ENCODE peak calls at places on chromosomes 16 and 17, in four cellular contexts. W, A, U and C are unnamed samples.

GRCh38 chr16:54783226-54783625 is 147.4 kb upstream of the IRX5 start:
- DNase-seq in W (no peak), U (no peak), A (no peak), C (no peak)

GRCh38 chr16:57374067-57374534 is 1.8 kb downstream of the CX3CL1 start:
- DNase-seq in W (no peak), U (no peak), A (no peak), C (no peak)

GRCh38 chr17:78959803-78960202 is 19.9 kb downstream of the LGALS3BP start:
- DNase-seq in U (no peak), W (no peak), A (no peak), C (no peak)

GRCh38 chr17:17363638-17364337 is 60.6 kb downstream of the NT5M start:
- DNase-seq in W (no peak), U (no peak), A (no peak), C (peak)

GRCh38 chr16:55081622-55082593 is 151.2 kb downstream of the IRX5 start:
- DNase-seq in A (no peak), W (no peak), U (no peak), C (no peak)

GRCh38 chr17:8681175-8681949 is 50.8 kb upstream of the MYH10 start:
- DNase-seq in W (no peak), U (no peak), A (no peak), C (peak)

GRCh38 chr17:1058423-1059130 is 61.6 kb downstream of the TIMM22 start:
- DNase-seq in A (peak), W (peak), U (no peak), C (peak)

GRCh38 chr17:47987240-47987835 is 16.4 kb downstream of the CDK5RAP3 start:
- DNase-seq in U (no peak), A (peak), W (no peak), C (peak)

GRCh38 chr17:15510361-15510760 is 42.9 kb upstream of the CDRT4 start:
- DNase-seq in U (no peak), W (no peak), A (no peak), C (no peak)

GRCh38 chr16:87058728-87059250 is 258.4 kb downstream of the C16orf95 start:
- DNase-seq in A (no peak), U (no peak), W (no peak), C (no peak)

GRCh38 chr17:50412188-50412732 is 13.8 kb upstream of the ACSF2 start:
- DNase-seq in A (no peak), U (no peak), W (no peak), C (no peak)

GRCh38 chr16:2664522-2665096 is 17.7 kb upstream of the KCTD5 start:
- DNase-seq in A (no peak), W (no peak), U (no peak), C (no peak)

GRCh38 chr17:58533616-58534188 is 19.3 kb upstream of the MTMR4 start:
- DNase-seq in A (no peak), U (no peak), W (no peak), C (no peak)

GRCh38 chr16:19589771-19590302 is 34.3 kb downstream of the VPS35L start:
- DNase-seq in A (no peak), W (no peak), U (no peak), C (no peak)

GRCh38 chr17:49730078-49730786 is 22.5 kb upstream of the SLC35B1 start:
- DNase-seq in A (no peak), W (no peak), U (no peak), C (no peak)

GRCh38 chr17:49571764-49572163 is 3.9 kb upstream of the NXPH3 start:
- DNase-seq in A (no peak), U (no peak), W (no peak), C (no peak)

GRCh38 chr16:56262148-56262878 is 71.0 kb downstream of the GNAO1 start:
- DNase-seq in W (peak), A (no peak), U (no peak), C (no peak)

GRCh38 chr16:4688674-4689045 is 4.7 kb upstream of the NUDT16L1 start:
- DNase-seq in U (no peak), A (no peak), W (no peak), C (no peak)
- TF ChIP-seq NRF1 in U (no peak), A (no peak), W (no peak), C (no peak)

DNA sequence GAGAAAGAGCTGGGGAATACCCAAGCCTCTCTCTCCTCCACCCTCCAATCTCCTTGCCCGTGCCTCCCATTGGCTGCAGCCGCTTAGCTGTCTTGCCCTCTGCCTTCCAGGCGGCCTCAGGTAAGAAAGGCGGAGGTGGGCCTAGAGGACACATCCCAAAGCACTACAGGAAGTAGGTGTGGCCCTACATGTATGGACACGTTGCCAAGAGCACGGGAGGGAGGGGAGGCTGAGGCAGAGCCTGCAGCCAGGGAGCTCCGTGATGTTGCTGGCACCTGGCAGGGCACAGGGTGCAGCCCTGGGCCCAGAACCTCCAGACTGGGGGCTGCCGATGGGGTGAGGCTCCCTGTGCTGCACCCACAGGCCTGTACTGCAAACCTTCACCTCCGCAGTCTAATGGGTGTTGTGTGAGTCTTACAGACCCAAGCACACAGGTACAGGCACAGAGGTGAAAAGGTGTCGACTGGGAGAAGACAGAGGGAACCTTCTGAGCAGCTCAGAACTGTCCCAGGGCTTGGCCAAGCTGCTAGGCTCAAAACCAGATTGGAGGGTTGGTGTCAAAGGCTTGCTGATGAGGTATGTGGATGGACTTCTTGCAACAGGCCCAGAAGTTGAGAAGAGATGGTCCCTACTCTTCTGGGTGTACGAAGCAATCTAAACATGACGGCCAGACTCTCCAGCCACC is 23.5 kb upstream of the FOXK2 start:
- DNase-seq in U (no peak), W (no peak), A (peak), C (peak)
- TF ChIP-seq SIN3A in U (no peak), W (no peak), A (no peak), C (no peak)

DNA sequence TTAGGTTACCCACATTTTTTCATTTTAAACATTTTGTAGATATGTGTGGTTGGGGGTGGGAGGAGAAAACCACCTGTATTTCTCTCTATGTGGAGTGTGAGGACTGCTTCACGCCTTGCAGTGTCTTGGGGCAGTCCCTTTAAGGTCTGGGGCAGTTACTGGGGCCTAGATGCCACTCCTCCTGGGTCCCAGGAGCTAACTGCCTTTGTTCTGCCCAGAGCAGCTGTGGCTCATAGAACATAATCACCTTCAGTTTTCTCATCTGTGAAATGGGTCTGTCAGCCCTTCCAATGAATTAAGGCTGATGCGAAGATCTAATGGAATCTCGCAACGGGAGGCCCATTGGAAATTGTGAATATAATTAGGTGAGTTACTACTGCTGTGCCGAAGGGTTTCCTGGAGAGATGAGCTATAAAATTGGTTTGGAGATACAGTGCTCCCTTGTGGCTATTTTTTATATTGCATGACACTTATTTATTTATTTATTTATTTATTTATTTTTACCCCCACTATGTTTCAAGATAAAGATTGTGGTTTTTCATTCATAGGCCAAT is 22.9 kb downstream of the DHRS7C start:
- DNase-seq in W (peak), A (no peak), U (no peak), C (peak)
- TF ChIP-seq NRF1 in W (no peak), A (no peak), U (no peak), C (no peak)

GRCh38 chr17:62857526-62857925 is 49.4 kb upstream of the MARCHF10 start:
- DNase-seq in U (no peak), A (peak), W (no peak), C (no peak)
- TF ChIP-seq SIN3A in U (no peak), A (no peak), W (no peak), C (no peak)

DNA sequence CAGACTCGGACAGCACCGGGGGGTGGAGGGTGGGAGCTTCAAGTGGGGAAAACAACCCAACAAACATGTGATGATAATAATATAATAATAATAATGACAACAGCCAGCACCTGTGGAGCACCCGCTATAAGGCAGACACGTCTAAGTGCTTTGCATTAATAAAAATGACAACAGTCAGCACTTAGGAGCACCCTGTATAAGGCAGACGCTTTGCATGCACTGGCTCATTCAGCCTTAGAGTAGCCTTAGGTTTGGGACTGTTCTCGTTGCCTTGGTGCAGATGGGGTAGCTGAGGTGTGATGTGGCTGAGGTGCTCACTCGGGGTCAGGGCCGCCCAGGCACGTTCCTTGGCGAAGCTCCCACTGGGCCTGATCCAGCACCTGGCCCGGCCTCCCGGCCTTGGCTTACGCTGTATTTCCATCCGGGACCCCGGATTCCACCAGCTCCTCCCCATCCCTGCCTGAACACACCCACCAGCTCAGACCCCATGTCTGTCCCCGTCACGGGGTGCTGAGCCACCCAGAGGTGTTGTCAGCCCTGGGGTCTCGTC is 144.0 kb upstream of the CIBAR2 start:
- DNase-seq in W (no peak), U (no peak), A (no peak), C (no peak)
- TF ChIP-seq NRF1 in W (no peak), U (no peak), A (no peak), C (no peak)

DNA sequence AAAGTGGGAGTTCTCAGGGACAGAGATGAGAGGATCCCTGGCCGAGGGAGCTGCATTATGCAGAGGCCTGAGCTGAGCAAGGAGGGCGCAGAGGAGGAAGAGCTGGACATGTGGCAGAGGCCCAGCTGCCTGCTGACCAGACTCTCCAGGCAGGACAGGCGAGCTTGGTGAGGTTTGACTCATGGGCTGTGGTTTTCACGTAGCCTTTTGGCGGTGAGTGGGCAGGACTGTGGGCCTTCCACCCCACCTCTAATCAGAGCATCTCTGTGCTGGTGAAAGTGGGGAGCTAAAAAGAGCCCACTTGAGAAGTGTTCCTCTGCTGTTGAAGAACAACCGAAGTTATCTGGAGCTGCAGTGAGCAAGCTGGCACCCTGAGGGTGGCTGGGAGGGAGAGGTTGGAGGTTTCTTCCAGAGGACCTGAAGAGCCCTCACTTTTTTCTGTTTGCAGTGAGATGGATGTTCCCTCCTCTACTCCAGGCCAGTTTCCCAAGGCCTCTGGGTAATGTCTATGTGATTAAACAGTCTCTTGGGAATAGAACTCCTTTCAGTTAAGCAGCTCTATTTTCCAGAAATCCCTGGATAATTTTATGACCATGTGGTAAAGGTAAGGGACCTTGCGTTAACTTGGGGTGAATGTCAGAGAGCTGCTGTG is 11.9 kb downstream of the EPN2 start:
- DNase-seq in U (no peak), A (no peak), W (peak), C (no peak)
- TF ChIP-seq SIN3A in U (no peak), A (no peak), W (no peak), C (no peak)

GRCh38 chr16:85459529-85460251 is 153.4 kb upstream of the GSE1 start:
- DNase-seq in U (no peak), A (no peak), W (peak), C (no peak)

GRCh38 chr16:85460252-85460982 is 152.7 kb upstream of the GSE1 start:
- DNase-seq in W (peak), U (no peak), A (no peak), C (no peak)

GRCh38 chr16:85461814-85462404 is 151.2 kb upstream of the GSE1 start:
- DNase-seq in A (peak), U (no peak), W (peak), C (peak)

GRCh38 chr16:85462405-85463227 is 150.5 kb upstream of the GSE1 start:
- DNase-seq in W (peak), A (no peak), U (no peak), C (peak)

DNA sequence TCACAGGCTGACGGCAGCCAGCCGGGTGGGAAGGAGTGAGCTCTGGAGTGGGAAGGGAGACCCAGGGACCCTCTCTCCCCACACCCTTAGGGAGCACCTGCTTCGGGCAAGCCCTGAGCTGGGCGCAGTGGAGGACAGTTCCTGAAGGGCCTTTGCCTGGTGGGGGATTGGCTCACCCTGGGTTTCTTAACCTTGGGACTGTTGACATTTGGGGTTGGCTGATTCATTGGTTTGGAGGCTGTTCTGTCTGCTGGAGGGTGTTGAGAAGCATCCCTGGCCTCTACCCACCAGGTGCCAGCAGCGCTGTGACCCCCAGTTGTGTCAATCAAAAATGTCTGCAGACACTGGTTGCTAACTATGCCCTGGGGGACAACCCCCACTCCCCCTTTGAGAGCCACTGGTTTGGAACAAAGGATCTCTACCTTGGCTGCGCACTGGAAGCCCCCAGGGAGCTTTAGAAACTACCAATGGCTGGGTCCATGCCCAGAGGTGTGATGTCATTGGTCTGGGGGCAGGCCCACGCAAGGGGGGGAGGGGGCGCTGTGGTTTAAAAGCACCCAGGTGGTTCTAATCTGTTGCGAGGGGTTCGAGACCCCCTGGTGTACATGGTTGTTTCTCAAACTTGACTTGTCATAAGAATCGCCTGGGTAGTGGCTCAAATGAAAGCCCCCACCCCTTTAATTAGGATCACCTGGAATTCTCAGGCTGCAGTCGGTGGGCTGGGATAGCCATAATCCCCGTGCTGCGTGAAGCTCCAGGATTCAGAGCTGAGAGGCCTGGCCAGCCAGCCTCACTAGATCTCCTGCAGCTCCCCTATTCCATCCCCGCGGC is 151.9 kb upstream of the GSE1 start:
- DNase-seq in A (no peak), U (no peak), W (no peak), C (peak)
- TF ChIP-seq NRF1 in A (no peak), U (no peak), W (no peak), C (no peak)

DNA sequence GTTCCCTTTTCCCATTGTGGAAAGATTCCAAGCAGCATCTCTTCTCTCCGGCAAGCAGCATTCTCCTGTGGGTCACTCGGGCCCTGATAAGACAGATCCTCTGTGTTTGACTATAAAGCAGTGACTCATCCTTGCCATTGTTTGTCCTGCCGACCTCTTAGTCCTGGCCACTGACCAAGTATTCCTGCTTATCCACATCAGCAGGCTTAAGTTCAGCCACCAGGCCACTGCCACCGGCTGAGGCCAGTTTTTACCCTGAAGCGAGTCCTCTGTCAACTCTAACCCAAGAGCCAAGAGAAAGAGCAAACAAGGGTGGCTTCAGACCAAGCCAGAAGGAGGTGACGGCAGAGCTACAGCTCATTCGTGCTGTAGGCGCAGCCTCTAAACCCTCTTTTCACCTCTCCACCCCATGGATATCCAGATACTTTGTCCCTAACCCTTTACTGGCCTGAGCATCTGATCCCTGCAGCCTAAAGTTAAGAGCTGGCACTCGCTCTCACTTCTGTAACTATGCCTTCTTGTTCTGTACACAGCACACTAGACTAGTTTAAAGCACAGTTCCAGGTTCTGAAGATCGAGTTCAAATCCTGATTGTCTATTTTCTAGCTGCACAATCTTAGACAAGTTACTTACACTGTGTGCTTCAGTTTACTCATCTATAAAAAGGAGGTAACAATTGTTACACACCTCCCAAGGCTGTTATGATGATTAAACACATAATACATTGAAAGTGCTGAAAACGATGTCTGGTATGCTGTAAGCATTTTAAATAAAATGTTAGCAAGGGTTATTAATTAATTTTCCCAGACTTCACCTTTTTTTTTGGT is 31.0 kb downstream of the SOX9 start:
- DNase-seq in U (no peak), W (peak), A (peak), C (peak)
- TF ChIP-seq SIN3A in U (no peak), W (no peak), A (no peak), C (peak)

GRCh38 chr17:30292490-30292858 is 730 bp upstream of the BLMH start:
- DNase-seq in A (no peak), W (no peak), U (no peak), C (no peak)

GRCh38 chr17:30296499-30297038 is 4.8 kb upstream of the BLMH start:
- DNase-seq in A (no peak), W (no peak), U (no peak), C (no peak)

GRCh38 chr17:30290077-30290476 is 1.7 kb downstream of the BLMH start:
- DNase-seq in A (no peak), U (no peak), W (peak), C (no peak)

GRCh38 chr17:30291571-30292489 is at the start of gene BLMH:
- DNase-seq in W (peak), A (peak), U (no peak), C (peak)

DNA sequence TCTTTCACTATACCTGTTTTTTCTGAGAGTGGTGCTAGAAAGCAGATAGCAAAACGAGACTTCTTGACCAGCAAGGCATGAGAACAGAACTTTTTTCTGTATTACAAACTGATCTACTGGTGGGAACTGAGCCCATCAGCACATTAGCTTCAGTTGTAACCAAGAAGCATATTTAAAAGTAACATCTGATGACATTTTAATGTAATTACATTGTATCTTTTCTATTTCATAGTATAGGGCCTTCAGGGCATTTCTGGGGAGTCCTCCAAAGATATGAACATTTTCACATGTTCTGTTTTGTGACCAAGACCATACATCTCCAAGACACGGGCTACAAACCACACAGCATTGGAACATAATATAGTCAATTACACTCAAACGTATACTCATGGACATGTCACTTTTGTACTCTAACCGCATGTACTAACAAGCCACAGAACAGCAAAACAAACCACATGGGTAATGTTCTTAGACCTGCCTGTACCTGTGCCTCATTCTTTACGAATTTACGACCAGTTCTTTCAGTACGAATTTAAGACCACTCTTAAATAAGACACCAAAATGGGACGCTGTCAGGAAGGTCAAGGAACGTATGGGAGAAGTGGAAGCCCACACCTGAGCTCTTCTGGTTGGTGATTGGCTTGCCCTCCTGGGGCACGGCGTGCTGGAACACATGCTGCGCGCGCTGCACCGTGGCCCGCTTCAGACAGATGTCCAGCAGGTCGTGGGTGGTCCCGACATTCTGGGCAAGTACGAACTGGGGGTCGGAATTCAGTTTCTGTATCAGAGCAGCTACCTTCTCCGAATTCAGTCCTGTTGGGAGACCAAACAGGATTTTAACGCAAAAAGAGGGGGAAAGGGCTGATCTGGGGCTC is 811 bp downstream of the BLMH start:
- DNase-seq in A (no peak), W (peak), U (no peak), C (peak)
- TF ChIP-seq NRF1 in A (no peak), W (peak), U (no peak), C (no peak)